ENCODE peak calls at places on chromosomes 13 and 19, in eight cellular contexts. E, T, X, J, A, W, Z and C are unnamed samples.

GRCh38 chr13:21465710-21466160 is 6.6 kb upstream of the ZDHHC20 start:
- DNase-seq in E (no peak), T (no peak), X (no peak), J (no peak), A (no peak), W (no peak), Z (no peak), C (no peak)

GRCh38 chr13:108742681-108743080 is 113.3 kb downstream of the MYO16 start:
- DNase-seq in E (no peak), T (no peak), X (no peak), J (no peak), A (no peak), W (no peak), Z (no peak), C (no peak)

GRCh38 chr19:56217039-56217949 is 15.2 kb downstream of the ZSCAN5C start:
- DNase-seq in E (no peak), T (peak; percentile 4), X (peak; percentile 12), J (no peak), A (peak; percentile 49), W (no peak), Z (no peak), C (no peak)

GRCh38 chr13:91126806-91127205 is 220.7 kb upstream of the MIR17HG start:
- DNase-seq in E (no peak), T (no peak), X (no peak), J (no peak), A (peak; percentile 37), W (no peak), Z (no peak), C (peak; percentile 23)

GRCh38 chr19:17755977-17756670 is 4.8 kb downstream of the FCHO1 start:
- DNase-seq in E (peak; percentile 91), T (peak; percentile 50), X (peak; percentile 32), J (peak; percentile 74), A (peak; percentile 58), W (no peak), Z (no peak), C (no peak)

GRCh38 chr13:100517135-100517534 is 71.5 kb downstream of the GGACT start:
- DNase-seq in E (no peak), T (no peak), X (no peak), J (no peak), A (no peak), W (no peak), Z (no peak), C (no peak)

GRCh38 chr13:97005631-97006262 is 11.5 kb upstream of the OXGR1 start:
- DNase-seq in E (no peak), T (peak; percentile 76), X (peak; percentile 55), J (no peak), A (peak; percentile 57), W (no peak), Z (no peak), C (no peak)

GRCh38 chr19:58145849-58146248 is 4.7 kb downstream of the ZNF329 start:
- DNase-seq in E (no peak), T (no peak), X (no peak), J (no peak), A (no peak), W (no peak), Z (no peak), C (no peak)

GRCh38 chr19:582497-583197 is 7.0 kb upstream of the HCN2 start:
- DNase-seq in E (no peak), T (peak; percentile 59), X (peak; percentile 63), J (no peak), A (peak; percentile 37), W (no peak), Z (no peak), C (peak; percentile 22)

GRCh38 chr13:110005563-110005962 is 219.2 kb upstream of the IRS2 start:
- DNase-seq in E (no peak), T (no peak), X (peak; percentile 70), J (no peak), A (no peak), W (no peak), Z (no peak), C (no peak)

DNA sequence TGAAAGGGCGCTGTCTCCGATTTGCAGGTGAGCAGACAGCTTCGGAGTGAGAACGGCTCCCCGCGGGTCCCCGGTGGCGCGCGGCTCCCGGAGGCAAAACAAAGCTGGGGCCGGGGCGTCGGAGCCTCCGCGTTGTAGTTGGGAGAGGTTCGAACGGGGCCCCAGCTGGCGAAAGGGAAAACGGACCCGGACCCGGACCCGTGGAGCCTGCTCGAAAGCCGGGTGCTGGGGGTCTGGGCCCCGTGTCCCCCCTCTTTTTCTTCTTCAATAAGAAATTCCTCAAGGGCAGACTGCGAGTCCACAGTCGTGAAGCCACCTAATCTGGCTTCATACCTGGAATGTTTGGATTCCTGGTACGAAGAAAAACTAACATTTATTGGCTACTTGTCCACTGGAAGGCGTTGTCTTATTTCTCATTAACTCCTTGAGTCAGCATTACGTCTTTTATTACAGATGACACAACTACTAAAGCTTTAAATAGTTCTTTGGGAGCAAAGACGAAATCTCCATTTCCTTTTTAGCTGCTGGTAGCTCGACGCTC is 627 bp upstream of the MTIF3 start:
- DNase-seq in E (peak; percentile 28), T (peak; percentile 47), X (peak; percentile 64), J (peak; percentile 36), A (peak; percentile 53), W (no peak), Z (peak; percentile 12), C (peak; percentile 61)
- TF ChIP-seq CTCF in E (no peak), T (no peak), X (no peak), J (no peak), A (peak; percentile 3), W (no peak), Z (no peak), C (no peak)

GRCh38 chr19:2188708-2189385 is 25.1 kb downstream of the DOT1L start:
- DNase-seq in E (no peak), T (peak; percentile 86), X (peak; percentile 90), J (no peak), A (no peak), W (no peak), Z (no peak), C (no peak)

GRCh38 chr19:2190848-2191455 is 27.2 kb downstream of the DOT1L start:
- DNase-seq in E (no peak), T (no peak), X (no peak), J (no peak), A (no peak), W (no peak), Z (no peak), C (no peak)

GRCh38 chr19:2187164-2187563 is 23.4 kb downstream of the DOT1L start:
- DNase-seq in E (no peak), T (no peak), X (no peak), J (no peak), A (no peak), W (no peak), Z (no peak), C (no peak)

GRCh38 chr19:2191456-2191931 is 27.8 kb downstream of the DOT1L start:
- DNase-seq in E (no peak), T (no peak), X (no peak), J (no peak), A (no peak), W (no peak), Z (no peak), C (no peak)

DNA sequence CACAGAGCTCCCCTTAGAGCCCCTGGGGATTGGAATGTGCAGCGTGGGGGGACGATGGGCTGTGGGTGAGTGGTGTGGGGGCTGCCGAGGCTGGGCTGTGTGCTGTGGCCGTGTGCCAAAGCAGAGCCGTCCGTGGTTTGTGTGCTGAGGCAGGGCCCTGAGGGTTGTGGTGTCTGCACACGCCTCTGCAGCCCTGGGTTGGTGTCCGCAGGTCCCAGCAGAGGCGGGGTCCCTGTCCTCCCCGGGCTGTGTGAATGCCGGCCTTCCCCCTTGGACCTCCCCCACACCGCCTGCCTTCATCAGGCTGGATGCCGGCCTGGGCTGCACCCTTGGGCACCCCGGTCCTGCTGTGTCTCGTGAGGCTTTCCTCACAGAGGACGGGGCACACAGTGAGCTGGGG is 26.1 kb downstream of the DOT1L start:
- DNase-seq in E (no peak), T (no peak), X (no peak), J (no peak), A (no peak), W (no peak), Z (no peak), C (no peak)
- TF ChIP-seq CTCF in E (no peak), T (no peak), X (no peak), J (no peak), A (no peak), W (no peak), Z (no peak), C (no peak)

DNA sequence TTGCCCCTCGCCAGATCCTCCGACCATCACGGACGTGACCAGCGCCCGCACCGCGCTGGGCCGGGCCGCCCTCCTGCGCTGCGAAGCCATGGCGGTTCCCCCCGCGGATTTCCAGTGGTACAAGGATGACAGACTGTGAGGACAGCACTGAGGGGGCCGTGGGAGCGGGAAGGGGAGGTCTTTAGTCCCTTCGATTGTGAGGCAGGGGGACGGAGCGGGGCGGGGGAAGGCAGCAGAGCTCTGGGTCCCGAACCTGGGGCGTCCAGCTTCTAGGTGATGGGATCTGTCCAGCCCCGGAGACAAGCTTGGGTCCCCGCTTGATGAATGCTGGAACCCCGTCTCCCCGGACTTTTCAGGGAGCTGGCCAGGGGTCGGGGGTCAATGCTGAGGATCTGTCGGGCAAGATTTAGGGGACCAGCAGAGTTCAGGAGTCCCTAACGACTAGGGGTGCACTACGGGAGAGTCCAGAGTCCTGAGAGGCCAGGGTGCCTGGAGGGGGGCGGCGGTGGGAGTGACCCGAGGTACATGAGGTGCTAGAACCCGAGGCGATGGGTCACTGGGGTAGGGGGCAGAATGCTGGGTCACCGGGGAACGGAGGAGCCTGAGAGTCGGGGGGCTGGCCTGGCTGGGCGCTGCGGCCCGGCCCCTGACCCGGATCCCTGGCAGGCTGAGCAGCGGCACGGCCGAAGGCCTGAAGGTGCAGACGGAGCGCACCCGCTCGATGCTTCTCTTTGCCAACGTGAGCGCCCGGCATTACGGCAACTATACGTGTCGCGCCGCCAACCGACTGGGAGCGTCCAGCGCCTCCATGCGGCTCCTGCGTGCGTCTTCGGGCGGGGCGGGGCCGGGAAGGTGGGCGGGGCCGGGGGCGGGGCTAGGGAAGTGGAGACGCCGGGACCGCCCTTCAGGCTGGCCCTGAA is 14.6 kb downstream of the VSIG10L start:
- DNase-seq in E (no peak), T (peak; percentile 17), X (peak; percentile 51), J (peak; percentile 91), A (peak; percentile 74), W (peak; percentile 19), Z (no peak), C (no peak)
- TF ChIP-seq CTCF in E (no peak), T (peak; percentile 11), X (peak; percentile 1), J (peak; percentile 42), A (peak; percentile 25), W (no peak), Z (no peak), C (no peak)

GRCh38 chr13:30892966-30893365 is 13.1 kb upstream of the MEDAG start:
- DNase-seq in E (peak; percentile 22), T (peak; percentile 48), X (peak; percentile 72), J (no peak), A (peak; percentile 75), W (no peak), Z (no peak), C (peak; percentile 26)

GRCh38 chr13:30900952-30901749 is 4.9 kb upstream of the MEDAG start:
- DNase-seq in E (no peak), T (no peak), X (no peak), J (no peak), A (no peak), W (no peak), Z (no peak), C (no peak)

GRCh38 chr13:30898070-30898469 is 8.0 kb upstream of the MEDAG start:
- DNase-seq in E (no peak), T (no peak), X (no peak), J (no peak), A (no peak), W (no peak), Z (no peak), C (no peak)

GRCh38 chr13:30898721-30899188 is 7.3 kb upstream of the MEDAG start:
- DNase-seq in E (no peak), T (peak; percentile 98), X (peak; percentile 99), J (no peak), A (peak; percentile 93), W (no peak), Z (peak; percentile 92), C (peak; percentile 48)

GRCh38 chr13:30895773-30896172 is 10.3 kb upstream of the MEDAG start:
- DNase-seq in E (no peak), T (peak; percentile 92), X (peak; percentile 86), J (no peak), A (peak; percentile 95), W (no peak), Z (peak; percentile 69), C (peak; percentile 64)
- TF ChIP-seq CTCF in E (no peak), T (no peak), X (no peak), J (no peak), A (no peak), W (no peak), Z (peak; percentile 23), C (no peak)